ENCODE peak calls at places on chromosomes 11 and 22, in four cellular contexts. X, H, W and O are unnamed samples.

GRCh38 chr11:6476571-6476970 is 2.8 kb upstream of the TRIM3 start:
- DNase-seq in X (peak), W (no peak), H (no peak), O (no peak)

GRCh38 chr11:131584694-131585592 is 214.5 kb downstream of the NTM start:
- DNase-seq in W (no peak), X (peak), H (peak), O (peak)

GRCh38 chr22:29519996-29520395 is 33.6 kb downstream of the THOC5 start:
- DNase-seq in W (no peak), X (no peak), H (no peak), O (no peak)

GRCh38 chr11:70481625-70482528 is 83.5 kb downstream of the CTTN start:
- DNase-seq in H (no peak), X (no peak), W (peak), O (no peak)

GRCh38 chr11:69918231-69918937 is 99.2 kb upstream of the FGF3 start:
- DNase-seq in W (no peak), X (no peak), H (no peak), O (no peak)

GRCh38 chr22:31211862-31212730 is at the start of gene LIMK2:
- DNase-seq in X (peak), W (peak), H (peak), O (peak)

GRCh38 chr11:91630916-91631673 is 593.5 kb upstream of the FAT3 start:
- DNase-seq in H (no peak), W (no peak), X (no peak), O (no peak)

GRCh38 chr11:123578778-123579481 is 75.5 kb downstream of the SCN3B start:
- DNase-seq in X (no peak), H (no peak), W (no peak), O (no peak)

GRCh38 chr11:116062129-116062525 is 557.9 kb upstream of the CADM1 start:
- DNase-seq in X (no peak), W (no peak), H (no peak), O (no peak)

GRCh38 chr11:59614277-59615131 is 1.1 kb downstream of the OSBP start:
- DNase-seq in X (no peak), W (no peak), H (no peak), O (peak)

GRCh38 chr11:19698493-19699292 is 13.9 kb upstream of the NAV2 start:
- DNase-seq in W (peak), X (no peak), H (no peak), O (no peak)

GRCh38 chr11:60926500-60926899 is 2.2 kb downstream of the TMEM132A start:
- DNase-seq in X (no peak), H (no peak), W (no peak), O (no peak)

GRCh38 chr11:34161361-34161760 is 55.9 kb downstream of the NAT10 start:
- DNase-seq in H (no peak), W (no peak), X (no peak), O (no peak)

GRCh38 chr22:49360746-49361145 is 466.9 kb downstream of the BRD1 start:
- DNase-seq in W (no peak), X (no peak), H (no peak), O (no peak)
- H4K5ac ChIP-seq in W (no peak), X (no peak), H (no peak), O (no peak)

GRCh38 chr11:125426818-125427528 is 69.1 kb downstream of the FEZ1 start:
- DNase-seq in H (no peak), W (no peak), X (no peak), O (no peak)

GRCh38 chr11:125429807-125430678 is 66.0 kb downstream of the FEZ1 start:
- DNase-seq in X (no peak), W (no peak), H (no peak), O (no peak)

GRCh38 chr11:125429174-125429707 is 66.8 kb downstream of the FEZ1 start:
- DNase-seq in W (peak), X (peak), H (peak), O (peak)

GRCh38 chr11:125431009-125431408 is 65.1 kb downstream of the FEZ1 start:
- DNase-seq in X (no peak), H (no peak), W (no peak), O (no peak)

GRCh38 chr11:125428486-125429173 is 67.4 kb downstream of the FEZ1 start:
- DNase-seq in X (no peak), H (no peak), W (no peak), O (peak)
- H3K4me2 ChIP-seq in X (no peak), H (no peak), W (no peak), O (no peak)

GRCh38 chr11:35178862-35179261 is 39.9 kb downstream of the CD44 start:
- DNase-seq in H (no peak), X (no peak), W (peak), O (no peak)
- H4K5ac ChIP-seq in H (no peak), X (no peak), W (peak), O (no peak)

DNA sequence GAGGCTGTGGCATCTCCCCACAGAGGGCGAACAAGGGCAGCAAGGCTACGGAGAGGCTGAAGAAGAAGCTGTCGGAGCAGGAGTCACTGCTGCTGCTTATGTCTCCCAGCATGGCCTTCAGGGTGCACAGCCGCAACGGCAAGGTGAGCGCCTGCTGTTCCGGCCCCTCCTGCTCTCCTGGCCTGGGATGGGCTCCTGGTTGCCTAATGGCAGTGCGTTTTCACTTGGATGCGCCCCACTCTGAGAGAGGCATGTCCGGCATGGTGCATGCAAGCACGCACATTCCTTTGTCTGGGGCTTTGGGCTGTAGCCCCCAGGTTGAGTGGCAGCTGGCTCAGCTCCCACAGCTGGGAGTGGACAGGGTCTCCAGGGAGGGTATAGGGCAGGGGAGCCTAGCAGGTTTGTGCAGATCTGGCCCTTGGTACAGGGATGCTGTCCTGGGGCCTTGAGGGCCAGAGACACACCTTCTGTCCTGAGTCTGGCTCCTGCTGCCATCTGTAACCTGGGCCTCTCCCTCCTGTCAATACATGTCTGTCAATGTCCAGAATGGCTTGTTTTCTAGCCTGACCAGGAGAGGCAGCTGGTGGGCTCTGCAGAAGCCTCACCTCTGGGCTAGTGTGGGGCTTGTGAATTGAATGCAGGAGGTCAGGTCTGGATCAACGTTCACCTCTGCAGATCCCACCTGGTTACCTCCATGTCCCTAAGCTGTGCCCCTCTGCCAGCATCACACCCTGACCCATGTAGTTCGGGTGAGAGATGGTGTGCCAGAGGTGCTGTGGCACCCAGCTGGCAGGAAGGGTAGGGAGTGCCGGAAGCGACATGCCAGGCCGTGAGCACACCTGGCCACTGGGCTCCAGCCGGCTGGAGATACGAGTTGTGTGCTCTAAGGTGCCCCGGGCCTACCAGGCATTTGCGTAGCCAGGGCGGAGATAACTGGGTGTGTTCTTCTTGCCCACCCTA is 107.1 kb downstream of the BCR start:
- DNase-seq in H (no peak), X (no peak), W (no peak), O (no peak)
- H3K4me2 ChIP-seq in H (no peak), X (no peak), W (no peak), O (no peak)

GRCh38 chr11:17802491-17802890 is 67.9 kb downstream of the KCNC1 start:
- DNase-seq in X (no peak), H (no peak), W (no peak), O (no peak)
- H4K5ac ChIP-seq in X (no peak), H (no peak), W (no peak), O (no peak)

GRCh38 chr11:96150609-96151008 is 192.4 kb downstream of the MAML2 start:
- DNase-seq in X (no peak), H (no peak), W (no peak), O (no peak)
- H3K4me2 ChIP-seq in X (no peak), H (no peak), W (peak), O (no peak)

GRCh38 chr11:102118937-102119336 is 8.7 kb downstream of the YAP1 start:
- DNase-seq in W (no peak), H (no peak), X (no peak), O (peak)

GRCh38 chr11:102117472-102118113 is 7.3 kb downstream of the YAP1 start:
- DNase-seq in X (no peak), H (no peak), W (peak), O (no peak)

GRCh38 chr11:102114032-102114431 is 3.8 kb downstream of the YAP1 start:
- DNase-seq in H (no peak), W (peak), X (no peak), O (peak)

GRCh38 chr11:102115557-102115956 is 5.3 kb downstream of the YAP1 start:
- DNase-seq in W (peak), X (no peak), H (no peak), O (peak)

DNA sequence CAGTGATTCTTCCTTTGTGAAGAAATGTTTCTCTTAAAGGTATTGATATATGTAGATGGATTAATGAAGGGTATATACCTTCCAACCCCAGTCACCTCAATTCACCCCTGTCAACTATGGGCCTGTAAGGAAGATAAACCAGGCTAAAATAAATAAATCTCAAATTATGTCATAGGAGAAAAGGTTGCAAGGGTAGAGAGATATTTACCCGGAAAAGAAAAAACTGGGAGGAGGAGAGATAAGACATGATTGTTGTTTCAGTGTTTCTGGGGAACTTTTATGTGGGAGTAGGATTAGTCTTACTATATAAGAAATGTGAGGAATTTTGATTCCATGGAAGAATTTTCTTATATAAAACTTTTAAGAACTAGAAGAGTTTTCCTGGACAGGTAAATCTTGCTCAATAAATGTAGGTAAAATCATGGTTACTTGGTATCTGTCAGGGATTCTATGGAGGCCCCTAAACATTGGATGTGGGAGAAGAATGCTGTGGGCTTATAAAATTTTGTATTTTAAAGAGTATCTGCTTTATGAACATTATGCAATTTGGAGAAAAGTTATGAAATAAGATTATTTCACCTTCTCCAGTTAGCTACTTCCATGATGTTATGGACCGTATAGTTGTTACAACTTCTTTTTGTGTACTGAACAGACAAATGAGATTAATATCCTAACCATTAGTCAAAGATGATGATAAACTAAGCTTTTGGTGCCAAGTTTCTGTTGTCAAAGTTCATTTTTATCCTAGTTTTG is 6.4 kb downstream of the YAP1 start:
- DNase-seq in X (no peak), H (no peak), W (peak), O (no peak)
- H4K5ac ChIP-seq in X (no peak), H (no peak), W (no peak), O (no peak)